ENCODE peak calls at places on chromosome 10, in five cellular contexts. D is upper lobe of left lung, X is HCT116, E is Panc1, H is K562. F is an unnamed sample. For H3K36me3, the result is how much of the 10 kb centered on the place peaks cover.

GRCh38 chr10:112564337-112564736 is 117.3 kb downstream of the VTI1A start:
- ATAC-seq in D (no peak), X (no peak), E (no peak), H (no peak), F (no peak)

GRCh38 chr10:31197886-31198285 is 121.1 kb upstream of the ZEB1 start:
- ATAC-seq in D (no peak), X (no peak), E (no peak), H (no peak), F (no peak)

GRCh38 chr10:101293007-101293723 is 60.8 kb upstream of the BTRC start:
- ATAC-seq in D (no peak), X (no peak), E (no peak), H (no peak), F (no peak)

GRCh38 chr10:113030453-113030852 is 80.4 kb downstream of the TCF7L2 start:
- ATAC-seq in D (no peak), X (peak), E (no peak), H (no peak), F (no peak)

GRCh38 chr10:131094406-131095108 is 217.0 kb downstream of the TCERG1L start:
- ATAC-seq in D (peak), X (peak), E (peak), H (peak), F (no peak)

GRCh38 chr10:120217736-120218135 is 239.3 kb upstream of the PLPP4 start:
- ATAC-seq in D (no peak), X (no peak), E (no peak), H (no peak), F (no peak)

GRCh38 chr10:26486304-26486703 is 48.2 kb downstream of the APBB1IP start:
- ATAC-seq in D (peak), X (no peak), E (no peak), H (no peak), F (peak)

GRCh38 chr10:125575843-125576242 is 107.1 kb downstream of the TEX36 start:
- ATAC-seq in D (no peak), X (peak), E (no peak), H (no peak), F (no peak)

GRCh38 chr10:108877130-108877529 is 1046.2 kb downstream of the XPNPEP1 start:
- ATAC-seq in D (no peak), X (no peak), E (no peak), H (no peak), F (no peak)

GRCh38 chr10:9339702-9340101 is 1285.2 kb downstream of the GATA3 start:
- ATAC-seq in D (no peak), X (no peak), E (no peak), H (no peak), F (no peak)

GRCh38 chr10:126058104-126058503 is 161.7 kb downstream of the FANK1 start:
- ATAC-seq in D (no peak), X (no peak), E (no peak), H (no peak), F (no peak)

GRCh38 chr10:8705415-8705814 is 650.9 kb downstream of the GATA3 start:
- ATAC-seq in D (no peak), X (no peak), E (no peak), H (no peak), F (no peak)

GRCh38 chr10:105986896-105987638 is 1177.4 kb downstream of the SORCS1 start:
- ATAC-seq in D (peak), X (no peak), E (no peak), H (no peak), F (peak)

GRCh38 chr10:113340255-113340654 is 212.6 kb upstream of the HABP2 start:
- ATAC-seq in D (no peak), X (no peak), E (no peak), H (no peak), F (peak)

GRCh38 chr10:15321431-15322321 is 49.4 kb downstream of the FAM171A1 start:
- ATAC-seq in D (peak), X (no peak), E (no peak), H (no peak), F (no peak)

GRCh38 chr10:86699125-86699524 is 30.8 kb downstream of the LDB3 start:
- ATAC-seq in D (no peak), X (no peak), E (no peak), H (no peak), F (no peak)

GRCh38 chr10:95188593-95188992 is 5.4 kb upstream of the ACSM6 start:
- ATAC-seq in D (no peak), X (no peak), E (no peak), H (no peak), F (no peak)

GRCh38 chr10:92830478-92831389 is 17.6 kb upstream of the EXOC6 start:
- ATAC-seq in D (peak), X (no peak), E (no peak), H (peak), F (peak)

GRCh38 chr10:116005301-116005700 is 267.7 kb downstream of the GFRA1 start:
- ATAC-seq in D (no peak), X (no peak), E (no peak), H (no peak), F (no peak)

GRCh38 chr10:130967161-130967560 is 344.4 kb downstream of the TCERG1L start:
- ATAC-seq in D (no peak), X (no peak), E (no peak), H (no peak), F (no peak)

GRCh38 chr10:97633921-97634320 is 621 bp upstream of the MORN4 start:
- ATAC-seq in D (peak), X (peak), E (peak), H (peak), F (no peak)

GRCh38 chr10:24849051-24849450 is 103.4 kb downstream of the PRTFDC1 start:
- ATAC-seq in D (no peak), X (no peak), E (no peak), H (no peak), F (no peak)

GRCh38 chr10:102342462-102342861 is 53.0 kb upstream of the NFKB2 start:
- ATAC-seq in D (no peak), X (no peak), E (no peak), H (no peak), F (no peak)

GRCh38 chr10:102651455-102652169 is 7.3 kb downstream of the TRIM8 start:
- ATAC-seq in D (no peak), X (no peak), E (no peak), H (no peak), F (no peak)

GRCh38 chr10:119104653-119105024 is 726 bp downstream of the DENND10 start:
- ATAC-seq in D (no peak), X (peak), E (peak), H (no peak), F (peak)

GRCh38 chr10:122725768-122726167 is 26.1 kb upstream of the C10orf120 start:
- ATAC-seq in D (no peak), X (peak), E (no peak), H (no peak), F (no peak)

GRCh38 chr10:61125560-61126250 is 181.7 kb upstream of the RHOBTB1 start:
- ATAC-seq in D (no peak), X (no peak), E (no peak), H (no peak), F (no peak)

GRCh38 chr10:102632394-102633062 is 11.8 kb upstream of the TRIM8 start:
- ATAC-seq in D (no peak), X (no peak), E (no peak), H (no peak), F (no peak)

GRCh38 chr10:94102436-94102835 is 108.7 kb downstream of the PLCE1 start:
- ATAC-seq in D (no peak), X (no peak), E (no peak), H (no peak), F (no peak)

GRCh38 chr10:20040012-20040411 is 223.8 kb downstream of the PLXDC2 start:
- ATAC-seq in D (peak), X (no peak), E (no peak), H (no peak), F (no peak)

GRCh38 chr10:70942125-70942524 is 53.8 kb upstream of the PCBD1 start:
- ATAC-seq in D (no peak), X (no peak), E (no peak), H (no peak), F (no peak)

GRCh38 chr10:124035306-124035927 is 58.0 kb downstream of the CHST15 start:
- ATAC-seq in D (no peak), X (peak), E (no peak), H (no peak), F (no peak)

GRCh38 chr10:121077331-121077730 is 226.2 kb downstream of the WDR11 start:
- ATAC-seq in D (peak), X (no peak), E (no peak), H (no peak), F (peak)

GRCh38 chr10:7622969-7623368 is 43.8 kb downstream of the ITIH5 start:
- ATAC-seq in D (no peak), X (peak), E (no peak), H (peak), F (no peak)

GRCh38 chr10:132860527-132860926 is 74.6 kb upstream of the NKX6-2 start:
- ATAC-seq in D (no peak), X (no peak), E (no peak), H (peak), F (no peak)

DNA sequence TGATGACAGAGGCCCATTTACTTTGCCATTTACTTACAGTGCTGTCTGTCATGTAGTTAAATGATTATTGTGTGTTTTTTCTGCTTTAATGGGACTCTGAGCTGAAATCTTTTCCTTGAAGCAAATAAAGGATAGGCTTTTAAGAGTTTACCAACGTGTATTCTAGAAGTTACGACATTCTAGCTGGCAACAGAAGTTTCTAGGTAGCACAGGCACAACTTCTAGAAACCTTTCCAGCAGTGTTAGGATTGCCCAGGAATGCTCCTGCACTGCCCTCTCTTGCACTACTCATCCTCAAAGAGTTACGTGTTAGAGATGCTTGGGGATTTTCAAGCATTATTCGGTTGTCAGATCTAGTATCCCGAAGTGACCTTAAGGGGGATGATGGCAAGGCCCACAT is 42.5 kb upstream of the TMEM236 start:
- ATAC-seq in D (no peak), X (no peak), E (no peak), H (no peak), F (no peak)
- H3K36me3 ChIP-seq in D (under half), X (under half), E (under half), H (half or more), F (under half)

GRCh38 chr10:96271017-96271815 is at the start of gene BLNK:
- ATAC-seq in D (peak), X (no peak), E (no peak), H (no peak), F (peak)
- H3K27ac ChIP-seq in D (peak), X (no peak), E (no peak), H (no peak), F (no peak)

GRCh38 chr10:47024046-47024322 is 112.8 kb downstream of the PTPN20 start:
- ATAC-seq in D (no peak), X (no peak), E (no peak), H (no peak), F (no peak)

GRCh38 chr10:47023237-47024045 is 112.2 kb downstream of the PTPN20 start:
- ATAC-seq in D (no peak), X (no peak), E (no peak), H (no peak), F (no peak)

GRCh38 chr10:47022311-47023131 is 111.3 kb downstream of the PTPN20 start:
- ATAC-seq in D (no peak), X (no peak), E (peak), H (no peak), F (peak)

GRCh38 chr10:47020491-47020890 is 109.3 kb downstream of the PTPN20 start:
- ATAC-seq in D (peak), X (no peak), E (no peak), H (no peak), F (peak)

GRCh38 chr10:47021850-47022249 is 110.6 kb downstream of the PTPN20 start:
- ATAC-seq in D (no peak), X (no peak), E (no peak), H (no peak), F (no peak)
- TF ChIP-seq POLR2AphosphoS5 in D (no peak), X (no peak), E (no peak), H (no peak), F (no peak)

GRCh38 chr10:28822719-28823464 is 145.6 kb downstream of the BAMBI start:
- ATAC-seq in D (no peak), X (no peak), E (no peak), H (peak), F (no peak)
- H3K36me3 ChIP-seq in D (under half), X (under half), E (under half), H (under half), F (under half)

DNA sequence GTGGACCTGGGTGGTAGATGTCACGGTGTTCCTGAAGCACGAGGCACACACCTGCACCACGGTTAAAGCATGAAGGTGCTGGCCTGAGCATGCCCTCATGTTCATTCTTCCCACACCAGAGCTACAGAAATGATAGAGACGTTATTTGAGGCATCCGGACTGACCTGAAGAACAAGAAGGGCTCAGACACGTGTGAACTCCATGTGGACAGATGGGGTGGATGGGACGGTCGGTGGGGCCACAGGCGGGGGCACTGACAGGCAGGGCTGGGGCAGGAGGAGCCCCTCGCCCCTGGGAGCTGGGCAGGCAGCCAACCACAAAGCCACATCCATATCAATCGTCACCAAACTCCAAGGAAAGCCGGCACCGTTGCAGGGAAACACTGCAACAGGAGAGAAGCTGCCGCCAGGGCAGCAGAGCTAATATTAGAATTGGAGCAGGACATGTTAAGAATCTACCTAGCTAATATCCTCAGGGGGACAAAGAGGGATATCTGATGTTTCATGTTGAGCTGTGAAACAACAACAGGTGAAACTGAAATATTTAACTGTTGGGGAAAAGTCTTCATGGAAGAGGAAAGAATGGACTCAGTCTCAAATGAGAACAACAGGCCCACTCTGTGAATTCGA is 37.8 kb upstream of the DIP2C start:
- ATAC-seq in D (no peak), X (no peak), E (no peak), H (no peak), F (peak)
- H3K27ac ChIP-seq in D (no peak), X (no peak), E (no peak), H (no peak), F (no peak)

GRCh38 chr10:78935697-78936407 is 132.9 kb upstream of the ZMIZ1 start:
- ATAC-seq in D (no peak), X (no peak), E (no peak), H (peak), F (no peak)
- TF ChIP-seq POLR2AphosphoS5 in D (peak), X (no peak), E (no peak), H (no peak), F (peak)

DNA sequence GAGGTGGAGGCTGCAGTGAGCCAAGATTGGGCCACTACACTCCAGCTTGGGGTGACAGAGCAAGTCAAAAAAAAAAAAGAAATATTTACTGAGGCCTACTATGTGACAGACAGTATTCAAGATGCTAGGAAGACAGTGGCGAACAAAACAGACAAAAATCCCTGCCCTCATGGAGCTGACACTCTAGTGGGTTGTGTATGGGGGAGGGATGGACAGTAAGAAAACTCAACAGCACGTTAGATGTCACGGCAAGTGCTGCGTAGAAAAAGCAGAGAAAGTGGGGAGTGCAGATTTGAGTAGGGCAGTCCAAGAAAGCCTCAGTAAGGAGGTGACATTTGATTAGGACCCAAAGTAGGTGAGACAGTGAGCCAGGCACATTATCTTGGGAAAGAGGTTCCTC is 10.1 kb downstream of the CAMK2G start:
- ATAC-seq in D (no peak), X (no peak), E (no peak), H (no peak), F (no peak)
- H3K36me3 ChIP-seq in D (under half), X (under half), E (under half), H (half or more), F (under half)

DNA sequence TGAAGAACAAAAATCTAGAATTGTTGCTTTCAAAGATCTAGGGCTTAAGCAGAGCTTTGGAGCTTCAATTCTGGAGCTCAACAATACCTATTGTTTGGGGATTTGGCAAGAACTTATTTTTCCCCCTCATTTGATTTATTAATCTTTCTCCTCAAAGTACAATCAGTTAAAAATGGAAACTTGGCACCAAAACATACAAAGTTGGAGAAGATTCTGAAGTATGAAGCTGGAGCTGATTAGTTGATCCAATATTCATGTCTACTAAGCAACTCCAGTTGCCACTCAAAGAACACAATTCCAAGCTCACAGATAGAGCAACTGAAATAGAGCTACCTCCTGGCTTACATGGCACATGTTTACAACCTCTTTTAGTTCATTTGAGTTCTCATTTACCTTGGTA is 3.8 kb downstream of the FAM13C start:
- ATAC-seq in D (no peak), X (no peak), E (no peak), H (no peak), F (no peak)
- H3K27ac ChIP-seq in D (no peak), X (no peak), E (no peak), H (no peak), F (peak)

DNA sequence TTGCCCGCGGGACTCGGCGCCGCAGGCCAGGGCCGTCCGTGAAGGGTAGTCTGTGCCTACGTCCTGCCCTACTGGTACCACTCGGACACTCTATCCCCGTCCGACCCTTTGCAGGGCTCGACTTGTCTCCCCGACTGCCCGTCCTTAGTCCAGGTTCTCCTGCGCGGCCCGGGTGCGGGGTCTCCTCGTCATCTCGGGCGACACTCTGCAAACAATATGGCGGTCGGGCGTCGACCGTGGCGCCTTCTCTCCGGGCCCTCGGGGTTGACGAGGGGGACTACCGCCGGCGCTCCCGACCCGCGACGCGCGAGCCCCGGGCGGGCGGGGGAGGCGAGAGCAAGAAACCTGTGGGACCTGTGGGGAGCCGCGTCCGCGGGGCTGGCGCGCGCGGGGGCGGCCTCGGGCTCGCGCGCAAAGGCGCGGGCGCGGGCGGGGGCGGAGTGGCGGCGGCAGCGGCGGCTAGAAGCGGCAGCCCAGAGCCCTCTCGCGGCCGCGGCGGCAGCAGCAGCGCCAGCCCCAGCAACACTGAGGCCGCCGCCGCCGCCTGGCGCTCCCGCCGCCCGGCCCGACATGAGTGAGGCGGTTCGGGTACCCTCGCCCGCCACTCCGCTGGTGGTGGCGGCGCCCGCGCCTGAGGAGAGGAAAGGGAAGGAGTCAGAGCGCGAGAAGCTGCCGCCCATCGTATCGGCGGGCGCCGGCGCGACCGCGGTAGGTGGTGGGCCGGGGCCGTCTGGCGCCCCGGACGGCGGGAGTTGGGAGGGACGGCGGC is at the start of gene HECTD2:
- ATAC-seq in D (peak), X (peak), E (peak), H (peak), F (peak)
- TF ChIP-seq POLR2AphosphoS5 in D (no peak), X (peak), E (no peak), H (no peak), F (peak)

DNA sequence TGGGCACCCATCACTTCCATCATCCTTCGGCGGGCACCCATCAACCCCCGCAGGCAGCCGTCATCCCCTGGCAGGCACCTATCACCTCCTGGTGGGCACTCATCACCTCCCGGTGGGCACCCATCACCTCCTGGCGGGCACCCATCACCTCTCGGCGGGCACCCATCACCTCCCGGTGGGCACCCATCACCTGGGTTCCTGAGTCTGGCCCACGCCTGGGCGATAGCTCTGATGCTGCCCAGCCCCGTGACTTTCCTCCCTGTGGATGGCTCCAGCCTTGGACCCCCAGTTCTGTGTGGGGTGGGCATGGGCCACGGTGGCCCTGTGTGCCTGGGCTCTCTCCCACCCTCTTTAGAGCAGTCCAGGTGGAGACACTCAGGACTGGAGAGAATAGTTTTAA is 29.0 kb downstream of the PFKFB3 start:
- ATAC-seq in D (no peak), X (no peak), E (no peak), H (no peak), F (no peak)
- H3K36me3 ChIP-seq in D (half or more), X (under half), E (under half), H (under half), F (under half)